ENCODE peak calls at places on chromosomes 13 and 19, in six cellular contexts. S is tibial artery; I is CD8-positive, alpha-beta T cell; O is fibroblast of lung; T is CD14-positive monocyte; L is transverse colon. P is an unnamed sample.

GRCh38 chr13:113791761-113792160 is 32.7 kb downstream of the TMEM255B start:
- DNase-seq in S (no peak), I (no peak), O (no peak), T (peak; percentile 30), L (no peak), P (no peak)

GRCh38 chr13:28464861-28465260 is 30.1 kb downstream of the FLT1 start:
- DNase-seq in S (no peak), I (no peak), O (no peak), T (no peak), L (no peak), P (no peak)

GRCh38 chr13:72648513-72649065 is 78.8 kb downstream of the MZT1 start:
- DNase-seq in S (no peak), I (no peak), O (peak; percentile 9), T (no peak), L (no peak), P (no peak)

GRCh38 chr13:23657056-23657455 is 86.8 kb downstream of the TNFRSF19 start:
- DNase-seq in S (no peak), I (no peak), O (no peak), T (no peak), L (no peak), P (no peak)

GRCh38 chr13:109150691-109151090 is 521.3 kb downstream of the MYO16 start:
- DNase-seq in S (no peak), I (no peak), O (no peak), T (no peak), L (no peak), P (no peak)

GRCh38 chr13:67155898-67156717 is 74.0 kb downstream of the PCDH9 start:
- DNase-seq in S (no peak), I (no peak), O (no peak), T (no peak), L (no peak), P (no peak)

GRCh38 chr19:5193192-5193591 is 147.4 kb downstream of the PTPRS start:
- DNase-seq in S (no peak), I (no peak), O (no peak), T (no peak), L (no peak), P (no peak)

GRCh38 chr13:97724450-97724849 is 229.0 kb upstream of the IPO5 start:
- DNase-seq in S (no peak), I (no peak), O (no peak), T (no peak), L (no peak), P (no peak)

GRCh38 chr19:45779231-45780145 is 2.8 kb downstream of the DMPK start:
- DNase-seq in S (peak; percentile 86), I (peak; percentile 65), O (no peak), T (no peak), L (peak; percentile 97), P (peak; percentile 97)

GRCh38 chr19:46303702-46304397 is 7.0 kb downstream of the HIF3A start:
- DNase-seq in S (peak; percentile 36), I (no peak), O (peak; percentile 74), T (no peak), L (peak; percentile 95), P (no peak)

GRCh38 chr13:21047591-21048282 is 13.6 kb downstream of the LATS2 start:
- DNase-seq in S (peak; percentile 18), I (no peak), O (no peak), T (no peak), L (no peak), P (no peak)

GRCh38 chr19:50803633-50804419 is 13.6 kb downstream of the ACP4 start:
- DNase-seq in S (no peak), I (no peak), O (no peak), T (no peak), L (no peak), P (peak; percentile 63)

GRCh38 chr19:28318469-28319179 is 894.3 kb downstream of the UQCRFS1 start:
- DNase-seq in S (no peak), I (no peak), O (no peak), T (no peak), L (no peak), P (no peak)

GRCh38 chr19:50703915-50704548 is 15.6 kb downstream of the SHANK1 start:
- DNase-seq in S (no peak), I (no peak), O (no peak), T (no peak), L (no peak), P (no peak)

GRCh38 chr19:48543121-48543710 is 8.8 kb upstream of the SULT2B1 start:
- DNase-seq in S (no peak), I (no peak), O (peak; percentile 11), T (no peak), L (peak; percentile 67), P (no peak)

GRCh38 chr19:482186-483041 is 13.9 kb upstream of the MADCAM1 start:
- DNase-seq in S (no peak), I (no peak), O (no peak), T (no peak), L (no peak), P (no peak)

GRCh38 chr19:13978306-13978705 is 26.0 kb downstream of the DCAF15 start:
- DNase-seq in S (peak; percentile 89), I (no peak), O (peak; percentile 14), T (no peak), L (peak; percentile 81), P (no peak)

GRCh38 chr19:4709440-4710280 is 14.0 kb downstream of the DPP9 start:
- DNase-seq in S (no peak), I (no peak), O (no peak), T (no peak), L (no peak), P (no peak)

GRCh38 chr19:46299004-46299509 is 2.2 kb downstream of the HIF3A start:
- DNase-seq in S (peak; percentile 96), I (no peak), O (peak; percentile 96), T (no peak), L (peak; percentile 98), P (no peak)

GRCh38 chr13:35954207-35954560 is 177.0 kb downstream of the DCLK1 start:
- DNase-seq in S (no peak), I (no peak), O (no peak), T (no peak), L (no peak), P (no peak)

GRCh38 chr19:55147408-55148251 is 1.4 kb downstream of the TNNT1 start:
- DNase-seq in S (no peak), I (no peak), O (no peak), T (no peak), L (no peak), P (no peak)

GRCh38 chr13:112928958-112929777 is 39.8 kb upstream of the MCF2L start:
- DNase-seq in S (no peak), I (no peak), O (peak; percentile 62), T (no peak), L (peak; percentile 66), P (no peak)

GRCh38 chr13:74052402-74052928 is 81.7 kb downstream of the KLF12 start:
- DNase-seq in S (peak; percentile 68), I (no peak), O (no peak), T (no peak), L (no peak), P (no peak)

GRCh38 chr19:45097776-45098520 is 5.0 kb downstream of the PPP1R37 start:
- DNase-seq in S (peak; percentile 66), I (no peak), O (peak; percentile 92), T (no peak), L (no peak), P (no peak)

GRCh38 chr13:95226476-95226875 is 74.8 kb downstream of the ABCC4 start:
- DNase-seq in S (no peak), I (no peak), O (no peak), T (no peak), L (no peak), P (no peak)

GRCh38 chr19:42204684-42205083 is 12.8 kb downstream of the DEDD2 start:
- DNase-seq in S (no peak), I (no peak), O (no peak), T (no peak), L (no peak), P (no peak)

GRCh38 chr13:49248433-49249002 is 793 bp downstream of the CDADC1 start:
- DNase-seq in S (peak; percentile 27), I (no peak), O (peak; percentile 59), T (no peak), L (no peak), P (peak; percentile 22)
- TF ChIP-seq CTCF in S (no peak), I (no peak), O (peak; percentile 41), T (no peak), L (no peak), P (no peak)

GRCh38 chr19:29873801-29874575 is 62.2 kb downstream of the CCNE1 start:
- DNase-seq in S (no peak), I (no peak), O (no peak), T (peak; percentile 26), L (no peak), P (no peak)

GRCh38 chr19:29871143-29871542 is 59.4 kb downstream of the CCNE1 start:
- DNase-seq in S (no peak), I (no peak), O (no peak), T (peak; percentile 17), L (no peak), P (no peak)

GRCh38 chr19:29875931-29876330 is 64.1 kb downstream of the CCNE1 start:
- DNase-seq in S (no peak), I (no peak), O (no peak), T (peak; percentile 37), L (no peak), P (no peak)

GRCh38 chr19:29873024-29873800 is 61.4 kb downstream of the CCNE1 start:
- DNase-seq in S (no peak), I (peak; percentile 84), O (peak; percentile 9), T (peak; percentile 49), L (peak; percentile 49), P (peak; percentile 88)

GRCh38 chr19:29872224-29872731 is 60.5 kb downstream of the CCNE1 start:
- DNase-seq in S (no peak), I (no peak), O (peak; percentile 5), T (peak; percentile 37), L (no peak), P (no peak)
- TF ChIP-seq CTCF in S (no peak), I (no peak), O (no peak), T (no peak), L (no peak), P (no peak)

DNA sequence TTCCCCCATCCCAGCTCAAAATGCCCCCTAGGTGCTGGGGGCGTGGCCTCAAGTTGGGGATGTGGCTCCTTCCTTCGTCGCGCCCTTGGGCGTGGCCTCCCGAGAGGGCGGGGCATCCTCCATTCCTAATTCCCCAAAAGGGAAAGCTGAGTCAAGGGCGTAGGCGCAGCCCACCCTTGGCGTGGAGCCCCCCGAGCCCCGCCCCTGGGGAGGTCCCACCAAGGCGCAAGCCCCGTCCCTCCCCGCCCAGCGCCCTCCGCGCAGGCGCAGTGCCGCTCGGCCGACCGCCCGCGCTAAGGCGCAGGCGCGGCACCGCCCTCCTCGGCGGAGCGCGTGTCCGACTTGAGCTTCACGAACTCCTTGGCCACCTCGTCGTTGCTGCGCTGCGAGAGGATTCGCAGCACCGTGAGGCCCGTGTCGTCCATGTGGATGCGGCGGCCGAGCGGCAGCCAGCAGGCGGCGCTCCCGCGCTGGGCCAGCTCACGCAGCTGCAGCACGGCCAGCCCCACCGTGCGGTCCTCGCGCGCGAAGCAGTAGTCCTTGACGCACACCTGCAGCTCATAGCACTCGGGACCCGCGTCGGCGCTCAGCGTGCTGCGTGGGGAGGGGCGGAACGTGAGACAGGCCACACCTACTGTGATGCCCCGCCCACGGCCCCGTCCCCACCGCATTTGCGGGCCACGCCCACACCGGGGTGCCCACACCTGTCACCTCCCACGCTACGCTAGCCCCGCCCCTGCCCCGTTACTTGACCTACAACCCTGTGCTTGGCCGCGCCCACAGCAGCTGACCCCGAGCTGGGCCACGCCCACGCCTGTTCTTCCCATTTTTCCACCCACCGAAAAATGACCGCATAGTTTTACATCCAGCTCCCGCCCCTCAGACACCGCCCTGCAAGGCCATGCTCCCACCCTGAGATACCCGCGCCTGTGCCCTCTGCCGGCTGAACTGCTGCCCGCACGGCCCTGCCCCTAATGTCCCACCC is 50.6 kb downstream of the COLGALT1 start:
- DNase-seq in S (peak; percentile 72), I (peak; percentile 80), O (peak; percentile 63), T (peak; percentile 69), L (peak; percentile 72), P (peak; percentile 97)
- TF ChIP-seq CTCF in S (peak; percentile 71), I (peak; percentile 75), O (peak; percentile 8), T (peak; percentile 57), L (peak; percentile 46), P (peak; percentile 53)

GRCh38 chr19:2110822-2111221 is 14.1 kb downstream of the IZUMO4 start:
- DNase-seq in S (no peak), I (no peak), O (no peak), T (no peak), L (no peak), P (no peak)
- TF ChIP-seq CTCF in S (no peak), I (no peak), O (no peak), T (no peak), L (no peak), P (no peak)